ENCODE peak calls at places on chromosome 15, in nine cellular contexts. C, I, V, P, B, J, A, X and D are unnamed samples.

GRCh38 chr15:80958818-80959495 is 30.7 kb downstream of the MESD start:
- DNase-seq in C (no peak), I (no peak), V (peak), P (no peak), B (no peak), J (no peak), A (no peak), X (no peak), D (no peak)

GRCh38 chr15:84697353-84697990 is 18.5 kb downstream of the SEC11A start:
- DNase-seq in C (no peak), I (no peak), V (no peak), P (no peak), B (no peak), J (no peak), A (no peak), X (no peak), D (no peak)

GRCh38 chr15:97099040-97099439 is 768.5 kb downstream of the NR2F2 start:
- DNase-seq in C (no peak), I (no peak), V (no peak), P (no peak), B (no peak), J (no peak), A (no peak), X (no peak), D (no peak)

GRCh38 chr15:41022487-41023090 is 69.3 kb downstream of the CHAC1 start:
- DNase-seq in C (peak), I (peak), V (no peak), P (peak), B (peak), J (no peak), A (peak), X (no peak), D (no peak)

GRCh38 chr15:67174864-67175573 is 79.4 kb downstream of the AAGAB start:
- DNase-seq in C (no peak), I (peak), V (peak), P (no peak), B (no peak), J (no peak), A (peak), X (no peak), D (no peak)

GRCh38 chr15:28974142-28974541 is 88.4 kb downstream of the APBA2 start:
- DNase-seq in C (peak), I (no peak), V (no peak), P (no peak), B (no peak), J (no peak), A (no peak), X (no peak), D (no peak)

GRCh38 chr15:79192462-79193036 is 90.0 kb upstream of the ANKRD34C start:
- DNase-seq in C (no peak), I (peak), V (no peak), P (no peak), B (no peak), J (no peak), A (peak), X (no peak), D (peak)

GRCh38 chr15:50764331-50765201 is 940 bp downstream of the SPPL2A start:
- DNase-seq in C (no peak), I (no peak), V (no peak), P (peak), B (no peak), J (peak), A (peak), X (no peak), D (no peak)

GRCh38 chr15:29266052-29266572 is 3.5 kb downstream of the NSMCE3 start:
- DNase-seq in C (no peak), I (no peak), V (no peak), P (no peak), B (no peak), J (no peak), A (peak), X (no peak), D (no peak)

GRCh38 chr15:58185439-58185838 is 47.3 kb downstream of the AQP9 start:
- DNase-seq in C (no peak), I (no peak), V (no peak), P (no peak), B (no peak), J (no peak), A (no peak), X (no peak), D (no peak)

GRCh38 chr15:42491540-42492225 is 742 bp upstream of the ZNF106 start:
- DNase-seq in C (no peak), I (peak), V (no peak), P (no peak), B (no peak), J (no peak), A (no peak), X (no peak), D (peak)

GRCh38 chr15:38217181-38217580 is 35.5 kb upstream of the SPRED1 start:
- DNase-seq in C (no peak), I (peak), V (no peak), P (no peak), B (no peak), J (no peak), A (no peak), X (no peak), D (no peak)

GRCh38 chr15:80217327-80217900 is 34.6 kb downstream of the CTXND1 start:
- DNase-seq in C (no peak), I (no peak), V (no peak), P (no peak), B (no peak), J (no peak), A (no peak), X (no peak), D (no peak)

GRCh38 chr15:68275165-68275746 is 2.3 kb upstream of the FEM1B start:
- DNase-seq in C (no peak), I (no peak), V (no peak), P (no peak), B (no peak), J (no peak), A (peak), X (no peak), D (no peak)

GRCh38 chr15:58749532-58750337 is at the start of gene ADAM10:
- DNase-seq in C (peak), I (peak), V (peak), P (peak), B (peak), J (peak), A (peak), X (peak), D (peak)

GRCh38 chr15:70272565-70273355 is 175.0 kb upstream of the TLE3 start:
- DNase-seq in C (no peak), I (no peak), V (peak), P (no peak), B (no peak), J (no peak), A (no peak), X (no peak), D (no peak)

GRCh38 chr15:48389701-48390143 is 58.5 kb downstream of the DUT start:
- DNase-seq in C (no peak), I (peak), V (no peak), P (no peak), B (no peak), J (no peak), A (no peak), X (no peak), D (no peak)

GRCh38 chr15:74377831-74378766 is 10.7 kb upstream of the CYP11A1 start:
- DNase-seq in C (no peak), I (no peak), V (no peak), P (no peak), B (no peak), J (no peak), A (no peak), X (no peak), D (no peak)

GRCh38 chr15:51086409-51086808 is 8.3 kb downstream of the TNFAIP8L3 start:
- DNase-seq in C (no peak), I (no peak), V (no peak), P (no peak), B (no peak), J (no peak), A (no peak), X (no peak), D (no peak)

GRCh38 chr15:95929232-95929846 is 401.2 kb upstream of the NR2F2 start:
- DNase-seq in C (no peak), I (peak), V (no peak), P (no peak), B (no peak), J (no peak), A (no peak), X (no peak), D (no peak)

GRCh38 chr15:40933520-40933904 is 4.4 kb downstream of the DLL4 start:
- DNase-seq in C (no peak), I (no peak), V (no peak), P (no peak), B (no peak), J (no peak), A (no peak), X (no peak), D (no peak)

GRCh38 chr15:36591534-36592411 is 12.3 kb downstream of the CDIN1 start:
- DNase-seq in C (no peak), I (no peak), V (no peak), P (no peak), B (no peak), J (no peak), A (no peak), X (no peak), D (no peak)

GRCh38 chr15:45606841-45607240 is 19.7 kb downstream of the BLOC1S6 start:
- DNase-seq in C (no peak), I (no peak), V (no peak), P (no peak), B (no peak), J (no peak), A (no peak), X (no peak), D (no peak)

GRCh38 chr15:54580643-54581042 is 602.4 kb downstream of the UNC13C start:
- DNase-seq in C (no peak), I (no peak), V (no peak), P (no peak), B (no peak), J (no peak), A (no peak), X (no peak), D (no peak)

GRCh38 chr15:101398247-101398646 is 91.3 kb downstream of the PCSK6 start:
- DNase-seq in C (no peak), I (no peak), V (no peak), P (no peak), B (no peak), J (no peak), A (no peak), X (no peak), D (no peak)

GRCh38 chr15:74541494-74542191 is 623 bp downstream of the ARID3B start:
- DNase-seq in C (peak), I (peak), V (peak), P (peak), B (peak), J (peak), A (no peak), X (peak), D (no peak)